ENCODE peak calls at places on chromosomes 5 and 9, in six cellular contexts. T is aorta; D is cardiac muscle cell; J is naive thymus-derived CD4-positive, alpha-beta T cell; G is bronchial epithelial cell; R is OCI-LY7. P is an unnamed sample.

GRCh38 chr5:143432658-143433239 is 29.3 kb upstream of the NR3C1 start:
- DNase-seq in T (no peak), D (no peak), J (no peak), G (no peak), R (peak; percentile 35), P (no peak)

GRCh38 chr5:103510851-103511553 is 51.6 kb downstream of the NUDT12 start:
- DNase-seq in T (no peak), D (peak; percentile 55), J (no peak), G (no peak), R (no peak), P (no peak)

GRCh38 chr5:147466581-147466980 is 43.3 kb downstream of the DPYSL3 start:
- DNase-seq in T (no peak), D (no peak), J (no peak), G (no peak), R (no peak), P (no peak)

GRCh38 chr5:79526928-79527327 is 13.0 kb upstream of the HOMER1 start:
- DNase-seq in T (no peak), D (no peak), J (no peak), G (no peak), R (no peak), P (no peak)

GRCh38 chr5:131394128-131394527 is 130.3 kb downstream of the CDC42SE2 start:
- DNase-seq in T (no peak), D (peak; percentile 63), J (peak; percentile 73), G (peak; percentile 88), R (no peak), P (no peak)

GRCh38 chr9:18746631-18747030 is 272.7 kb downstream of the ADAMTSL1 start:
- DNase-seq in T (no peak), D (no peak), J (no peak), G (no peak), R (no peak), P (peak; percentile 25)

GRCh38 chr9:2164268-2164667 is 149.1 kb downstream of the SMARCA2 start:
- DNase-seq in T (no peak), D (no peak), J (no peak), G (no peak), R (no peak), P (no peak)

GRCh38 chr5:67214036-67214435 is 17.4 kb upstream of the CD180 start:
- DNase-seq in T (no peak), D (no peak), J (no peak), G (peak; percentile 53), R (no peak), P (no peak)

GRCh38 chr5:55440188-55440646 is 94.5 kb downstream of the PLPP1 start:
- DNase-seq in T (no peak), D (peak; percentile 64), J (no peak), G (no peak), R (no peak), P (peak; percentile 25)

GRCh38 chr5:59462954-59463353 is 430.6 kb downstream of the PDE4D start:
- DNase-seq in T (no peak), D (no peak), J (no peak), G (no peak), R (no peak), P (no peak)

GRCh38 chr5:37951946-37952721 is 112.3 kb upstream of the GDNF start:
- DNase-seq in T (no peak), D (no peak), J (no peak), G (no peak), R (no peak), P (no peak)

GRCh38 chr5:124996023-124996763 is 249.8 kb upstream of the ZNF608 start:
- DNase-seq in T (no peak), D (peak; percentile 7), J (no peak), G (no peak), R (no peak), P (peak; percentile 82)

GRCh38 chr5:60494144-60494543 is 205.8 kb downstream of the DEPDC1B start:
- DNase-seq in T (no peak), D (no peak), J (no peak), G (no peak), R (no peak), P (peak; percentile 60)

GRCh38 chr5:173594061-173594460 is 22.4 kb downstream of the BOD1 start:
- DNase-seq in T (no peak), D (no peak), J (no peak), G (no peak), R (no peak), P (no peak)

GRCh38 chr9:22682536-22683392 is 236.1 kb downstream of the DMRTA1 start:
- DNase-seq in T (no peak), D (no peak), J (no peak), G (peak; percentile 51), R (peak; percentile 12), P (no peak)

GRCh38 chr5:137381546-137381945 is 117.6 kb downstream of the SPOCK1 start:
- DNase-seq in T (no peak), D (no peak), J (no peak), G (no peak), R (no peak), P (no peak)

GRCh38 chr9:116494815-116495634 is 192.1 kb upstream of the TRIM32 start:
- DNase-seq in T (no peak), D (no peak), J (no peak), G (peak; percentile 31), R (peak; percentile 30), P (peak; percentile 59)

GRCh38 chr9:133739408-133740280 is 1.5 kb upstream of the SARDH start:
- DNase-seq in T (no peak), D (no peak), J (no peak), G (no peak), R (no peak), P (no peak)

GRCh38 chr9:14868772-14869583 is 41.2 kb downstream of the FREM1 start:
- DNase-seq in T (no peak), D (no peak), J (no peak), G (no peak), R (no peak), P (peak; percentile 17)

GRCh38 chr9:106745457-106745856 is 117.5 kb upstream of the ZNF462 start:
- DNase-seq in T (no peak), D (peak; percentile 44), J (no peak), G (peak; percentile 78), R (no peak), P (no peak)

GRCh38 chr9:136398286-136398685 is 1.7 kb downstream of the SNAPC4 start:
- DNase-seq in T (no peak), D (no peak), J (no peak), G (no peak), R (no peak), P (no peak)
- H3K36me3 ChIP-seq in T (peaks cover 4% of the 10 kb centered on the region), D (peaks cover 16% of the 10 kb centered on the region), J (peaks cover 64% of the 10 kb centered on the region), G (peaks cover 39% of the 10 kb centered on the region), R (peaks cover 73% of the 10 kb centered on the region), P (no peaks in the 10 kb centered on the region)

DNA sequence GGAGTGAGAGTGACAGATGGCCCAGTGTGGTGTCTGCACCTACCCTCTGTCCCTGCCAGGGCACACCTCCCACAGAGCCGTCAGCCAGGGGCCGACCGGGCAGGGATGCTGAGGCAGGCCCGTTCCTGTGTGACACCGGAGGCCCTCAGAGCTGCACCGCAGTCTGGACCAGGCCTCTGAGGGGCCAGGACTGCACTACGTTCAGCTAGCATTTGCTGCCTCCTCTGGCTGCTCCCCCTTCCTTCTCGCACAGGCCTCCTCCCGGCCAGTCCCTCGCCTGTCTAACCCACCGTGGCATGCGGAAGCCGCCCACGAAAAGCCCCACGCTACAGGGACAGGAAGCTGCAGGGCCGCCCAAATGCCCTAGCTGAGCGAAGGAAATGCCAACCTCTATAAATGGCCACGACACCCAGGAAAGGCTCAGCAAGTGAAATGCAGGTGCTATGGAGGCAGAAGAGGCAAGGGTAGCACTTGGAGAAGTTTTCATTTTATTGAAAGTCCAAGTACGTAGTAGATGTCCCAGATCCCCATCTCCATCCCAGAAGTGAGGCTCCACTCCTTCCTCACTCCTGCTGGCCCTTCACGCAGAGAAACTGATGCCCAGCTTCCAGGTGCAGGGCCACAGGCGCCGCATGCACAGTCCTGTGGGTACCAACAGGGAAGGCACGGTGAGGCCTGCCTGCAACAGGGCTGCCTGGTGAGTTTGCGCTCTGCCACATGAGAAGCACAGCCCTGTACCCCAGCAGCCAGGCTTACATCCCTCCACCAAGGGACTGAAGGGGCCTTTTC is 38.7 kb downstream of the MAPK9 start:
- DNase-seq in T (no peak), D (no peak), J (no peak), G (no peak), R (no peak), P (no peak)
- H3K36me3 ChIP-seq in T (peaks cover 12% of the 10 kb centered on the region), D (peaks cover 4% of the 10 kb centered on the region), J (peaks cover 71% of the 10 kb centered on the region), G (peaks cover 5% of the 10 kb centered on the region), R (peaks cover 61% of the 10 kb centered on the region), P (peaks cover 18% of the 10 kb centered on the region)

GRCh38 chr9:4864234-4864661 is 71.5 kb downstream of the RCL1 start:
- DNase-seq in T (no peak), D (no peak), J (no peak), G (no peak), R (no peak), P (no peak)

GRCh38 chr9:4861145-4861544 is 68.4 kb downstream of the RCL1 start:
- DNase-seq in T (no peak), D (no peak), J (no peak), G (peak; percentile 61), R (no peak), P (no peak)

GRCh38 chr9:4861736-4862451 is 69.2 kb downstream of the RCL1 start:
- DNase-seq in T (no peak), D (no peak), J (no peak), G (peak; percentile 19), R (no peak), P (no peak)

GRCh38 chr9:4864698-4865097 is 72.0 kb downstream of the RCL1 start:
- DNase-seq in T (no peak), D (no peak), J (no peak), G (no peak), R (no peak), P (no peak)

GRCh38 chr9:4862506-4863250 is 69.9 kb downstream of the RCL1 start:
- DNase-seq in T (no peak), D (peak; percentile 82), J (no peak), G (no peak), R (no peak), P (no peak)
- H3K36me3 ChIP-seq in T (no peaks in the 10 kb centered on the region), D (no peaks in the 10 kb centered on the region), J (peaks cover 31% of the 10 kb centered on the region), G (peaks cover 5% of the 10 kb centered on the region), R (peaks cover 45% of the 10 kb centered on the region), P (no peaks in the 10 kb centered on the region)

GRCh38 chr9:36922548-36922947 is 111.5 kb downstream of the PAX5 start:
- DNase-seq in T (no peak), D (no peak), J (no peak), G (peak; percentile 39), R (no peak), P (no peak)
- H3K36me3 ChIP-seq in T (no peaks in the 10 kb centered on the region), D (no peaks in the 10 kb centered on the region), J (no peaks in the 10 kb centered on the region), G (no peaks in the 10 kb centered on the region), R (peaks cover 87% of the 10 kb centered on the region), P (no peaks in the 10 kb centered on the region)

GRCh38 chr5:151811593-151812321 is 40.0 kb downstream of the G3BP1 start:
- DNase-seq in T (no peak), D (peak; percentile 84), J (no peak), G (peak; percentile 18), R (no peak), P (no peak)
- H3K36me3 ChIP-seq in T (peaks cover 3% of the 10 kb centered on the region), D (peaks cover 26% of the 10 kb centered on the region), J (peaks cover 29% of the 10 kb centered on the region), G (peaks cover 7% of the 10 kb centered on the region), R (peaks cover 100% of the 10 kb centered on the region), P (peaks cover 13% of the 10 kb centered on the region)

GRCh38 chr9:134827993-134828392 is 52.6 kb upstream of the FCN2 start:
- DNase-seq in T (no peak), D (no peak), J (no peak), G (no peak), R (no peak), P (no peak)

GRCh38 chr9:134828892-134829291 is 51.7 kb upstream of the FCN2 start:
- DNase-seq in T (no peak), D (no peak), J (no peak), G (no peak), R (no peak), P (no peak)

GRCh38 chr9:134829356-134829937 is 51.2 kb upstream of the FCN2 start:
- DNase-seq in T (no peak), D (no peak), J (no peak), G (no peak), R (no peak), P (no peak)

GRCh38 chr9:134830926-134831720 is 49.5 kb upstream of the FCN2 start:
- DNase-seq in T (no peak), D (no peak), J (no peak), G (no peak), R (no peak), P (no peak)

GRCh38 chr9:134830126-134830525 is 50.5 kb upstream of the FCN2 start:
- DNase-seq in T (no peak), D (no peak), J (no peak), G (no peak), R (no peak), P (no peak)
- H3K36me3 ChIP-seq in T (no peaks in the 10 kb centered on the region), D (no peaks in the 10 kb centered on the region), J (no peaks in the 10 kb centered on the region), G (peaks cover 1% of the 10 kb centered on the region), R (no peaks in the 10 kb centered on the region), P (no peaks in the 10 kb centered on the region)

P was measured in neural progenitor cell.